ENCODE peak calls at places on chromosomes 12 and 14, in five cellular contexts. Q, Y, K, W and E are unnamed samples.

GRCh38 chr12:80230068-80230467 is 130.7 kb downstream of the OTOGL start:
- DNase-seq in Q (no peak), Y (no peak), K (no peak), W (no peak), E (no peak)

GRCh38 chr12:32692358-32692757 is 13.3 kb downstream of the DNM1L start:
- DNase-seq in Q (no peak), Y (no peak), K (no peak), W (no peak), E (no peak)

GRCh38 chr12:30847259-30847658 is 79.3 kb upstream of the TSPAN11 start:
- DNase-seq in Q (no peak), Y (peak), K (no peak), W (peak), E (peak)

GRCh38 chr14:63308723-63309317 is 9.9 kb downstream of the GPHB5 start:
- DNase-seq in Q (no peak), Y (no peak), K (no peak), W (peak), E (peak)

GRCh38 chr12:124762791-124763593 is 100.7 kb downstream of the SCARB1 start:
- DNase-seq in Q (no peak), Y (no peak), K (no peak), W (no peak), E (no peak)

GRCh38 chr12:10618338-10618987 is 5.1 kb upstream of the MAGOHB start:
- DNase-seq in Q (no peak), Y (no peak), K (no peak), W (no peak), E (peak)

GRCh38 chr12:27331299-27331926 is 1.2 kb upstream of the BMAL2 start:
- DNase-seq in Q (no peak), Y (no peak), K (no peak), W (peak), E (peak)

GRCh38 chr12:79000501-79000900 is 135.9 kb downstream of the SYT1 start:
- DNase-seq in Q (no peak), Y (no peak), K (no peak), W (no peak), E (no peak)

GRCh38 chr12:50677858-50678257 is 86.0 kb upstream of the ATF1 start:
- DNase-seq in Q (no peak), Y (no peak), K (no peak), W (no peak), E (no peak)

GRCh38 chr14:30988509-30988908 is 36.9 kb upstream of the AP4S1 start:
- DNase-seq in Q (no peak), Y (no peak), K (no peak), W (no peak), E (no peak)

GRCh38 chr12:58069268-58069967 is 128.1 kb downstream of the ATP23 start:
- DNase-seq in Q (no peak), Y (no peak), K (no peak), W (no peak), E (no peak)

GRCh38 chr14:68363841-68364711 is 428.8 kb downstream of the ZFP36L1 start:
- DNase-seq in Q (peak), Y (no peak), K (peak), W (no peak), E (no peak)

GRCh38 chr12:12266389-12266872 is 413 bp downstream of the LRP6 start:
- DNase-seq in Q (no peak), Y (no peak), K (no peak), W (no peak), E (no peak)

GRCh38 chr12:117202033-117202432 is 11.8 kb upstream of the FBXO21 start:
- DNase-seq in Q (no peak), Y (no peak), K (peak), W (no peak), E (no peak)

GRCh38 chr12:50174971-50175715 is 8.0 kb upstream of the CERS5 start:
- DNase-seq in Q (no peak), Y (peak), K (no peak), W (peak), E (no peak)

GRCh38 chr12:26123482-26123980 is 1.3 kb downstream of the BHLHE41 start:
- DNase-seq in Q (no peak), Y (no peak), K (no peak), W (no peak), E (no peak)

GRCh38 chr12:86137936-86138335 is 118.3 kb downstream of the MGAT4C start:
- DNase-seq in Q (no peak), Y (no peak), K (no peak), W (no peak), E (peak)

GRCh38 chr12:41188058-41188840 is at the start of gene PDZRN4:
- DNase-seq in Q (peak), Y (no peak), K (peak), W (no peak), E (no peak)